ENCODE peak calls at places on chromosomes 2 and 18, in five cellular contexts. B, Q, T, L and R are unnamed samples.

GRCh38 chr2:176334729-176335128 is 65.5 kb downstream of the MTX2 start:
- DNase-seq in B (no peak), Q (no peak), L (no peak), T (no peak), R (no peak)

GRCh38 chr2:12895017-12895416 is 178.3 kb downstream of the TRIB2 start:
- DNase-seq in T (no peak), L (no peak), Q (no peak), B (no peak), R (no peak)

GRCh38 chr2:134206573-134206972 is 47.3 kb upstream of the MGAT5 start:
- DNase-seq in Q (no peak), L (no peak), B (peak), T (no peak), R (no peak)

GRCh38 chr2:187879491-187879890 is 325.3 kb upstream of the TFPI start:
- DNase-seq in B (no peak), L (no peak), Q (no peak), T (no peak), R (no peak)

GRCh38 chr2:220855296-220855695 is 716.8 kb downstream of the EPHA4 start:
- DNase-seq in L (no peak), B (peak), T (no peak), Q (no peak), R (no peak)

GRCh38 chr2:25832897-25833296 is 45.4 kb downstream of the ASXL2 start:
- DNase-seq in L (no peak), T (no peak), Q (no peak), B (no peak), R (no peak)

GRCh38 chr18:58468191-58468590 is 160.7 kb downstream of the ALPK2 start:
- DNase-seq in L (no peak), T (no peak), Q (no peak), B (no peak), R (no peak)

GRCh38 chr18:63119647-63120046 is 199.9 kb downstream of the BCL2 start:
- DNase-seq in T (peak), Q (no peak), B (peak), L (peak), R (no peak)

GRCh38 chr2:263774-264492 is at the start of gene SH3YL1:
- DNase-seq in B (peak), L (no peak), Q (peak), T (no peak), R (no peak)

GRCh38 chr2:30862054-30862651 is 54.9 kb upstream of the CAPN13 start:
- DNase-seq in T (peak), B (peak), L (peak), Q (no peak), R (peak)

GRCh38 chr2:20430461-20431302 is 16.2 kb upstream of the RHOB start:
- DNase-seq in T (no peak), Q (no peak), L (peak), B (no peak), R (no peak)

GRCh38 chr2:30707304-30707903 is 99.8 kb downstream of the CAPN13 start:
- DNase-seq in T (no peak), L (no peak), B (no peak), Q (no peak), R (no peak)

GRCh38 chr18:3397031-3397750 is 52.8 kb upstream of the TGIF1 start:
- DNase-seq in L (no peak), T (no peak), B (no peak), Q (no peak), R (no peak)

GRCh38 chr2:29080886-29081743 is 6.8 kb upstream of the PCARE start:
- DNase-seq in T (no peak), L (no peak), B (peak), Q (no peak), R (no peak)

GRCh38 chr2:160006466-160006865 is 55.9 kb downstream of the PLA2R1 start:
- DNase-seq in L (no peak), Q (no peak), T (no peak), B (no peak), R (no peak)

GRCh38 chr2:179338681-179339080 is 74.0 kb upstream of the SESTD1 start:
- DNase-seq in Q (no peak), L (peak), B (peak), T (peak), R (no peak)

GRCh38 chr2:195984951-195985726 is 83.5 kb downstream of the DNAH7 start:
- DNase-seq in B (peak), Q (no peak), T (no peak), L (no peak), R (no peak)

GRCh38 chr18:48836231-48836805 is 114.4 kb downstream of the SMAD7 start:
- DNase-seq in L (no peak), T (no peak), Q (no peak), B (no peak), R (no peak)

GRCh38 chr2:12493031-12493513 is 223.7 kb upstream of the TRIB2 start:
- DNase-seq in T (peak), L (no peak), B (peak), Q (peak), R (no peak)

GRCh38 chr18:57242285-57242684 is 95.4 kb downstream of the BOD1L2 start:
- DNase-seq in B (no peak), T (no peak), L (no peak), Q (no peak), R (no peak)

GRCh38 chr2:168220971-168221819 is 26.2 kb downstream of the STK39 start:
- DNase-seq in T (no peak), Q (no peak), B (no peak), L (no peak), R (peak)

GRCh38 chr2:1747065-1747941 is 3.0 kb upstream of the PXDN start:
- DNase-seq in B (no peak), T (no peak), Q (no peak), L (no peak), R (no peak)

GRCh38 chr2:52658598-52658997 is 1109.0 kb upstream of the CHAC2 start:
- DNase-seq in L (no peak), Q (no peak), T (no peak), B (peak), R (no peak)

GRCh38 chr2:172429351-172429968 is 2.1 kb downstream of the ITGA6 start:
- DNase-seq in B (peak), L (no peak), T (no peak), Q (no peak), R (no peak)

GRCh38 chr2:204239756-204240155 is 303.2 kb downstream of the ICOS start:
- DNase-seq in Q (no peak), B (no peak), T (no peak), L (no peak), R (no peak)

GRCh38 chr2:16208241-16208797 is 268.0 kb downstream of the MYCN start:
- DNase-seq in T (no peak), Q (no peak), B (no peak), L (no peak), R (no peak)

DNA sequence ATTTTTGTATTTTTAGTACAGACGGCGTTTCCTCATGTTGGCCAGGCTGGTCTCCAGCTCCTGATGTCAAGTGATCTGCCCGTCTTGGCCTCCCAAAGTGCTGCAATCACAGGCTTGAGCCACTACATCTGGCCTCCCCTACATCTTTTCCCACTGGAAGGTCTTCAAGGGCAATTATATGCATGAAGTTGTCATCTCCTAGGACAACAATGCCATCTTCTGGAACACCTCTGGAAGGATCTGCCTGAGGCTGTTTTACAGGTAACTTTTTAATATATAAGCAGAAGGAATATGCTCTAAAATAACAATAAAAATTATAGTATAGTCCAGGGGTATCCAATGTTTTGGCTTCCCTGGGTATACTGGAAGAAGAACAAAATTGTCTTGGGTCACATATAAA is 321.4 kb downstream of the AFF3 start:
- DNase-seq in B (no peak), Q (no peak), T (no peak), L (no peak), R (no peak)
- TF ChIP-seq CTCF in B (no peak), Q (peak), T (no peak), L (no peak), R (no peak)

GRCh38 chr2:65054749-65055426 is 1.3 kb upstream of the CEP68 start:
- DNase-seq in T (no peak), B (no peak), Q (no peak), L (no peak), R (no peak)
- H3K4me3 ChIP-seq in T (no peak), B (no peak), Q (peak), L (peak), R (no peak)

GRCh38 chr18:43073771-43074170 is 41.7 kb downstream of the RIT2 start:
- DNase-seq in Q (no peak), T (no peak), B (no peak), L (no peak), R (no peak)
- TF ChIP-seq CTCF in Q (no peak), T (no peak), B (no peak), L (no peak), R (no peak)

GRCh38 chr2:149332364-149332763 is 2.0 kb downstream of the LYPD6 start:
- DNase-seq in B (no peak), L (no peak), T (no peak), Q (no peak), R (no peak)

GRCh38 chr2:149329068-149329467 is 1.3 kb upstream of the LYPD6 start:
- DNase-seq in T (no peak), B (peak), Q (no peak), L (no peak), R (no peak)

GRCh38 chr2:149330127-149331022 is at the start of gene LYPD6:
- DNase-seq in L (peak), B (peak), T (peak), Q (peak), R (no peak)

GRCh38 chr2:149331023-149331400 is 625 bp downstream of the LYPD6 start:
- DNase-seq in T (no peak), L (no peak), Q (no peak), B (no peak), R (no peak)

GRCh38 chr2:149329470-149330126 is 789 bp upstream of the LYPD6 start:
- DNase-seq in Q (peak), T (peak), L (peak), B (peak), R (peak)
- H3K4me3 ChIP-seq in Q (peak), T (peak), L (peak), B (peak), R (peak)